ENCODE peak calls at places on chromosomes 13 and 19, in six cellular contexts. B is glutamatergic neuron, J is endothelial cell, X is OCI-LY7, A is fibroblast of pulmonary artery, C is foreskin fibroblast. H is an unnamed sample.

GRCh38 chr13:24899601-24900000 is 135.6 kb downstream of the RNF17 start:
- DNase-seq in B (no peak), J (no peak), X (no peak), A (no peak), C (no peak), H (no peak)

GRCh38 chr19:3508771-3509535 is 2.8 kb downstream of the FZR1 start:
- DNase-seq in B (no peak), J (no peak), X (no peak), A (no peak), C (no peak), H (no peak)

GRCh38 chr19:10544753-10545251 is 1.1 kb downstream of the ATG4D start:
- DNase-seq in B (no peak), J (no peak), X (peak; percentile 30), A (no peak), C (peak; percentile 26), H (no peak)

GRCh38 chr13:110627761-110628476 is 12.6 kb downstream of the NAXD start:
- DNase-seq in B (no peak), J (no peak), X (no peak), A (no peak), C (no peak), H (no peak)

GRCh38 chr19:47035495-47036232 is 12.8 kb downstream of the TMEM160 start:
- DNase-seq in B (peak; percentile 94), J (peak; percentile 94), X (peak; percentile 93), A (peak; percentile 80), C (peak; percentile 93), H (peak; percentile 98)

GRCh38 chr19:58553799-58554493 is 959 bp downstream of the CHMP2A start:
- DNase-seq in B (no peak), J (no peak), X (no peak), A (no peak), C (peak; percentile 51), H (peak; percentile 22)

GRCh38 chr19:41395355-41395754 is 1.8 kb downstream of the EXOSC5 start:
- DNase-seq in B (no peak), J (no peak), X (no peak), A (no peak), C (no peak), H (no peak)

GRCh38 chr13:44103721-44104490 is 224.2 kb downstream of the LACC1 start:
- DNase-seq in B (no peak), J (no peak), X (no peak), A (no peak), C (no peak), H (no peak)

GRCh38 chr19:13573268-13573667 is 67.0 kb upstream of the CACNA1A start:
- DNase-seq in B (peak; percentile 19), J (no peak), X (no peak), A (no peak), C (no peak), H (no peak)

GRCh38 chr19:52665047-52665446 is 26.9 kb upstream of the ZNF83 start:
- DNase-seq in B (no peak), J (no peak), X (no peak), A (no peak), C (no peak), H (no peak)

GRCh38 chr19:20860339-20860738 is 62.7 kb upstream of the ZNF85 start:
- DNase-seq in B (no peak), J (no peak), X (no peak), A (no peak), C (no peak), H (no peak)

GRCh38 chr13:41608111-41608510 is 150.8 kb downstream of the RGCC start:
- DNase-seq in B (no peak), J (no peak), X (no peak), A (no peak), C (peak; percentile 62), H (no peak)

DNA sequence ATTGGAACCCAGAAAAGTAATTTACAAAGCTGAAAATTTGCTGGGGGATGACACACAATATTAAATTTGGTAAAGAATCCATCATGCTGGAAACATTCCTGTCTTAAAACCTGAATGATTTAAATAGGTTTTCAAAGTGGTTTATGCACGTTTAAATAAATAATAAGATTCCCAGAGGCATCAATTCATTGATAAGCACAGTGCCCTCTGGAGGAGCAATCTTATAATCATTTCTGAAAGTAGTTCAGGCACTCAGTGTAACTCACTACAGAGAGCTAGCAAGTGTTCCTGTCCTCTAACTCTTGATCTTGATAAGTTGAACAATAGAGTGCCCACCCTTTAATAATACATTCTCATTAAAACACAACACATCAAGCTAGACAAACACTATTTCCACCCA is 43.5 kb upstream of the SHISA2 start:
- DNase-seq in B (no peak), J (no peak), X (no peak), A (no peak), C (no peak), H (no peak)
- TF ChIP-seq CTCF in B (no peak), J (no peak), X (peak; percentile 32), A (peak; percentile 1), C (no peak), H (no peak)

GRCh38 chr13:48074006-48074405 is 20.9 kb downstream of the MED4 start:
- DNase-seq in B (no peak), J (no peak), X (no peak), A (no peak), C (no peak), H (no peak)

GRCh38 chr13:48072787-48073186 is 22.1 kb downstream of the MED4 start:
- DNase-seq in B (no peak), J (no peak), X (no peak), A (no peak), C (no peak), H (no peak)

GRCh38 chr13:48081739-48082138 is 13.2 kb downstream of the MED4 start:
- DNase-seq in B (no peak), J (no peak), X (no peak), A (no peak), C (no peak), H (no peak)

GRCh38 chr13:48072304-48072703 is 22.6 kb downstream of the MED4 start:
- DNase-seq in B (peak; percentile 35), J (no peak), X (no peak), A (no peak), C (no peak), H (no peak)

DNA sequence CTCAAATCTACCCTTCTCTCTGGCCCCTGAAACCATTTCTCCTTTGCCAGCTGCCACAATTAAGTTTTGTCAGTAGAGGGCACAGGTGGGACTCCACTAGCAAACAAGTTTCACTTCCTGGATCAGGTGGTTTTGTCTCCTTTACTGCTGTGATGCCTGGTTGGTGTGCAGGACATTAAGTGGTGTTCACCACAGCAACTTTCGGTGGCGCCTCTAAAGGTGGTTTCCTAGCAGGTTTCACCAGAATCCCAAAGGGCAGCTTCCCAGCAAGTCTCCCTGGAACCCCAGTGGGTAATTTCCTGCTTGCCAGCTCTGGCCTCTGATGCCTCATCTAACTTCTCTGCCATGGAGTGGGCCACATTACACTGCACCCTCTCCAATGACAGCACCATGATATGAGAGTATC is 16.6 kb downstream of the MED4 start:
- DNase-seq in B (no peak), J (no peak), X (peak; percentile 83), A (peak; percentile 19), C (no peak), H (no peak)
- TF ChIP-seq CTCF in B (no peak), J (no peak), X (peak; percentile 83), A (peak; percentile 26), C (no peak), H (no peak)

GRCh38 chr19:33302974-33303790 is 848 bp upstream of the CEBPA start:
- DNase-seq in B (peak; percentile 71), J (peak; percentile 71), X (peak; percentile 45), A (peak; percentile 56), C (peak; percentile 81), H (peak; percentile 52)

GRCh38 chr19:33301011-33301899 is 1.1 kb downstream of the CEBPA start:
- DNase-seq in B (peak; percentile 52), J (peak; percentile 18), X (no peak), A (no peak), C (peak; percentile 30), H (no peak)

GRCh38 chr19:33301900-33302174 is 497 bp downstream of the CEBPA start:
- DNase-seq in B (no peak), J (no peak), X (no peak), A (no peak), C (no peak), H (no peak)

GRCh38 chr19:33303791-33304759 is 1.7 kb upstream of the CEBPA start:
- DNase-seq in B (no peak), J (no peak), X (no peak), A (no peak), C (peak; percentile 29), H (no peak)

DNA sequence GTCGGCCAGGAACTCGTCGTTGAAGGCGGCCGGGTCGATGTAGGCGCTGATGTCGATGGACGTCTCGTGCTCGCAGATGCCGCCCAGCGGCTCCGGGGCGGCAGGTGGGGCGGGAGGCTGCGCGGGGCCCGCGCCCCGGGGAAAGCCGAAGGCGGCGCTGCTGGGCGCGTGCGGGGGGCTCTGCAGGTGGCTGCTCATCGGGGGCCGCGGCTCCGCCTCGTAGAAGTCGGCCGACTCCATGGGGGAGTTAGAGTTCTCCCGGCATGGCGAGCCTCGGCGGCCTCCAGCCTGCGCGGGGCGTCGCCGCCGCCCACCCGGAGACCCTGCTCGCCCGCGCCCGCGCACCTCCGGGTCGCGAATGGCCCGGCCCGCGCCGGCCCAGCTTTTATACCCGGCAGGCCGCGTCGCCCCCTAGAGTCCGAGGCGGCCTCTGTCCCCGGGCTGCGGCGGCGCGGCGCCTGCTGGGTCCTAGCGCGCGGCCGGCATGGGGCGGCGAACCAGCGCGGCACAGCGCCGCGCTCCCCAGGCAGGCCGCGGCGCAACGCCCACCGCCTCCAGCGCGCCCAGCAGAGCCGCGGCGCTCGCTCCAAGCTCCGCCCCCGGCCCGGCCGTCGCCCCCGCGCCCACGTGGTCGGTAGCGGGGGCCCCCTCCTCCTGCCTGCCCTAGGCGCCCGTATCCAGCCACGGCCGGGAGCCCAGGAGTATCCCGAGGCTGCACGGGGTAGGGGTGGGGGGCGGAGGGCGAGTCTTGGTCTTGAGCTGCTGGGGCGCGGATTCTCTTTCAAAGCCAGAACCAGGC is at the start of gene CEBPA:
- DNase-seq in B (peak; percentile 87), J (peak; percentile 85), X (peak; percentile 84), A (peak; percentile 77), C (peak; percentile 94), H (peak; percentile 72)
- TF ChIP-seq CTCF in B (peak; percentile 62), J (peak; percentile 46), X (peak; percentile 63), A (no peak), C (peak; percentile 27), H (peak; percentile 58)

GRCh38 chr19:57395710-57396109 is 6.1 kb downstream of the ZNF548 start:
- DNase-seq in B (no peak), J (no peak), X (no peak), A (no peak), C (no peak), H (no peak)

GRCh38 chr19:57389194-57389729 is 392 bp upstream of the ZNF548 start:
- DNase-seq in B (no peak), J (no peak), X (no peak), A (no peak), C (no peak), H (no peak)

DNA sequence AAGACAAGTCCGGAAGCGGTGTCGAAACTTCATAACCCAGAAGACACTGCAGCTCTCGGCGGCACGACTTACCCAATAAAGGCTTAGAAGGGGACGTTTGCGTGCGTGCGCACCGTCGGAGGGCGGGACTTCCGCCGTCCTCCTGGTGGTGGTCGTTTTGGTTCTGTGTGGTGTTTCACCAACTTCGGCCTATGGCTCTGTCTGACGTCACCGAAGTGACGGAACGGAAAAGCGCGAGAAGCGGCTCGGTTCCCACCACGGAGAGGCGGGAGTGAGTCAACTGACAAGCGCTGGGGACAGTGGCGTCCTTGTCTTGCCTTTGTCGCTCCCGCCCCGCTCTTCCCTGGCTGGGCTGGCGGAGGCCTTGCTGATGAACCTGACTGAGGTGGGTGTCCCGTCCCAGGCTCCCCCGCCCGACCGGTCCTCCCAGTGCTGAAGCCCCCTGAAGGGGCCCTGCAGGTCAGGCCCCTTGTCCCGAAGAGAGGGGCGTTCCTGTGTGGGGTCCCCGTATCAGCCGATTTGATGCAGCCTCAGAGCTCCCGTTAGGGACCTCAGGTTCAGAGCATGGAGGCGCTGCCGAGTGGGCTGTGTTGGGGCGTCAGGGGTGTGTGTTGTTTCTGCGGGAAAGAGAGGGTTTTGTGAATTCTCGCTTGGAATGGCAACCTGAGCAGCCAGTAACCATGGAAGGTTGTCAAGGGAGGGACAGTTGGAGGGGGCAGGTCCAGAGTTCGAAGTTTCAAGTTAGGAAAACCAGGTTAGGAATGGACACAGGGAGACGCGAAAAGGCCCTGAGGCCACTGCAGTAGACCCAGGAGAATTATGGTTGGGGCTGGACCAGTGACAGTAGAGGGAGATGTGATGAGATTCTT is at the start of gene ZNF548:
- DNase-seq in B (peak; percentile 97), J (peak; percentile 96), X (peak; percentile 98), A (peak; percentile 100), C (peak; percentile 99), H (peak; percentile 96)
- TF ChIP-seq CTCF in B (no peak), J (no peak), X (peak; percentile 46), A (peak; percentile 22), C (no peak), H (peak; percentile 49)